ENCODE peak calls at places on chromosomes 3 and 15, in four cellular contexts. M is right atrium auricular region, G is sigmoid colon, H is SJSA1. F is an unnamed sample. For H3K27me3, the result is how much of the 10 kb centered on the place peaks cover.

GRCh38 chr3:17006143-17006839 is 121.5 kb downstream of the PLCL2 start:
- DNase-seq in H (no peak), M (no peak), G (no peak), F (no peak)

GRCh38 chr3:15645740-15646490 is 44.4 kb downstream of the BTD start:
- DNase-seq in H (peak), M (no peak), G (peak), F (no peak)

GRCh38 chr3:40876019-40876418 is 323.3 kb upstream of the CTNNB1 start:
- DNase-seq in M (no peak), G (no peak), H (peak), F (no peak)

GRCh38 chr3:23129817-23130216 is 73.3 kb upstream of the UBE2E2 start:
- DNase-seq in M (no peak), G (no peak), H (peak), F (no peak)

GRCh38 chr3:50441818-50442217 is 61.6 kb downstream of the CACNA2D2 start:
- DNase-seq in G (no peak), H (no peak), M (no peak), F (no peak)

GRCh38 chr3:50644556-50644955 is 27.6 kb downstream of the MAPKAPK3 start:
- DNase-seq in H (no peak), G (no peak), M (no peak), F (no peak)

GRCh38 chr3:125077864-125078263 is 22.1 kb upstream of the HEG1 start:
- DNase-seq in G (no peak), H (no peak), M (no peak), F (no peak)

GRCh38 chr3:156892701-156893100 is 66.5 kb downstream of the LEKR1 start:
- DNase-seq in G (no peak), H (no peak), M (no peak), F (no peak)

GRCh38 chr3:126983653-126984390 is 907 bp downstream of the PLXNA1 start:
- DNase-seq in G (no peak), M (no peak), H (peak), F (peak)

GRCh38 chr3:34020761-34021635 is 222.6 kb downstream of the PDCD6IP start:
- DNase-seq in H (no peak), M (no peak), G (no peak), F (no peak)

GRCh38 chr3:195809796-195810454 is 1.8 kb downstream of the MUC4 start:
- DNase-seq in H (no peak), M (no peak), G (peak), F (no peak)

GRCh38 chr15:81410318-81410753 is 36.3 kb upstream of the TMC3 start:
- DNase-seq in H (peak), G (peak), M (peak), F (peak)

GRCh38 chr15:81411056-81411455 is 37.0 kb upstream of the TMC3 start:
- DNase-seq in G (no peak), M (no peak), H (no peak), F (no peak)

GRCh38 chr15:81411969-81412633 is 38.1 kb upstream of the TMC3 start:
- DNase-seq in M (no peak), G (no peak), H (no peak), F (no peak)

GRCh38 chr15:81418427-81418826 is 44.4 kb upstream of the TMC3 start:
- DNase-seq in H (no peak), G (no peak), M (no peak), F (no peak)

GRCh38 chr15:81413851-81414250 is 39.8 kb upstream of the TMC3 start:
- DNase-seq in H (no peak), G (no peak), M (no peak), F (no peak)
- H3K27ac ChIP-seq in H (no peak), G (no peak), M (no peak), F (no peak)

GRCh38 chr3:147361671-147362420 is 44.5 kb downstream of the ZIC4 start:
- DNase-seq in M (no peak), H (peak), G (no peak), F (peak)
- H3K27me3 ChIP-seq in M (under half), H (under half), G (half or more), F (under half)

GRCh38 chr15:39486546-39487081 is 94.3 kb upstream of the THBS1 start:
- DNase-seq in H (no peak), G (no peak), M (no peak), F (no peak)
- H3K27ac ChIP-seq in H (no peak), G (peak), M (peak), F (no peak)

DNA sequence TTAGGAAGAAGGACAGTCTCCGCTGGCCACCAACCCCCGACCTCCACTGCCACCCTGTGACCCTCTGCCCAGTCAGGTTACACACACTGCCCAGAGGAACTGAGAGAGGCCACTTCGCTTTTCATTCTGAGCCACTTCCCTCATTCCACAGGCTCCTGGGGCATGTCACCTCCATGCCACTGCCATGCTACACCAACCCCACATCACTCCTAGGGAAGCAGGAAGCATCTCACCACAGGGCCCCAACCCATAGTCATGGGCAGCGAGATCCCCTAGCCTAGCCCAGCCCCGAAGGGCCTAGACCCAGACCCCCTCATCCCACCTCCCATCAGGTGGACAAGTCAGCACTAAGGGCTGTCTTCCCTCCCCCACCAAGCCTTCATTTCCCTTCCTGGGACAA is 1.4 kb downstream of the PLCB2 start:
- DNase-seq in G (peak), M (no peak), H (no peak), F (no peak)
- H3K27me3 ChIP-seq in G (under half), M (under half), H (under half), F (under half)

DNA sequence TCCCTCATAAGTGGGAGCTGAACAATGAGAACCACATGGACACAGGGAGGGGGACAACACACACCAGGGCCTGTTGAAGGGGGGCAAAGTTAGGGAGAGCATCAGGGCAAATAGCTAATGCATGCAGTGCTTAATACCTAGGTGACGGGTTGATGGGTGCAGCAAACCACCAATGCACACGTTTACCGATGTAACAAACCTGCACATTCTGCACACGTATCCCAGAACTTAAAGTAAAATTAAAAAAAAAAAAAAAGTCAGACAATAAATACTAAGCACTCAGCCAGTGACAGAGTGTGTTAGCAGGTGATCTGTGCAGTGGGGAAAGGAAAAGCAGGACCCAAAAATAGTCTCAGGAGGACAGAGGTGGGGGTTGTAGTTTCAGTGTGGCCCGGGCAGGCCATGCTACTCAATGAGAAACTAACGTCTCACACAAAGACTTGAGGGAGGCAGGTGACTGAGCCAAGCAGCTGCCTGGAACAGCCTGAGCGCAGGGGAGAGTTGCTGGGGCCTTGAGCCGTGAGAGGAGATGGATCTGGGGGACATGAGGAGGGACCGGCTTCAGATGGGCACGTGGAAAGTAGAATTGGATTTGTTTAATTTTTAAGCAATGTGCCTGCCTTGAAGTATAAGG is 18.4 kb downstream of the ANKDD1A start:
- DNase-seq in M (no peak), G (no peak), H (no peak), F (no peak)
- H3K27ac ChIP-seq in M (no peak), G (no peak), H (no peak), F (no peak)